ENCODE peak calls at places on chromosome 12, in eight cellular contexts. F is GM23338, S is tibial artery, N is choroid plexus epithelial cell, X is AG10803, L is AG04450, Q is pancreas, W is ovary. P is an unnamed sample.

GRCh38 chr12:4025420-4026358 is 152.5 kb upstream of the PARP11 start:
- DNase-seq in F (peak; percentile 95), S (no peak), N (peak; percentile 16), X (no peak), L (no peak), Q (no peak), W (no peak), P (peak; percentile 33)

GRCh38 chr12:71223139-71223538 is 65.3 kb upstream of the TSPAN8 start:
- DNase-seq in F (no peak), S (no peak), N (peak; percentile 6), X (no peak), L (no peak), Q (no peak), W (no peak), P (no peak)

GRCh38 chr12:19539836-19540235 is 100.5 kb downstream of the AEBP2 start:
- DNase-seq in F (no peak), S (no peak), N (no peak), X (no peak), L (no peak), Q (no peak), W (no peak), P (peak; percentile 26)

GRCh38 chr12:67107751-67108269 is 161.3 kb upstream of the CAND1 start:
- DNase-seq in F (no peak), S (no peak), N (no peak), X (no peak), L (no peak), Q (no peak), W (no peak), P (no peak)

GRCh38 chr12:67148265-67148664 is 120.9 kb upstream of the CAND1 start:
- DNase-seq in F (no peak), S (no peak), N (no peak), X (no peak), L (no peak), Q (no peak), W (no peak), P (no peak)

GRCh38 chr12:55816876-55817351 is 610 bp downstream of the SARNP start:
- DNase-seq in F (peak; percentile 40), S (no peak), N (peak; percentile 48), X (no peak), L (no peak), Q (no peak), W (no peak), P (peak; percentile 50)

GRCh38 chr12:126067930-126068329 is 1002.7 kb downstream of the AACS start:
- DNase-seq in F (no peak), S (no peak), N (no peak), X (no peak), L (no peak), Q (no peak), W (no peak), P (no peak)

GRCh38 chr12:45553204-45553603 is 176.3 kb upstream of the ARID2 start:
- DNase-seq in F (no peak), S (no peak), N (no peak), X (no peak), L (no peak), Q (no peak), W (no peak), P (no peak)

GRCh38 chr12:48788852-48789775 is at the start of gene ADCY6:
- DNase-seq in F (peak; percentile 94), S (peak; percentile 75), N (peak; percentile 75), X (peak; percentile 62), L (no peak), Q (peak; percentile 96), W (peak; percentile 84), P (peak; percentile 79)

GRCh38 chr12:11553871-11554533 is 95.5 kb upstream of the ETV6 start:
- DNase-seq in F (peak; percentile 88), S (peak; percentile 50), N (peak; percentile 75), X (peak; percentile 61), L (peak; percentile 13), Q (no peak), W (no peak), P (peak; percentile 65)

GRCh38 chr12:3464561-3464960 is 26.4 kb upstream of the PRMT8 start:
- DNase-seq in F (no peak), S (no peak), N (no peak), X (no peak), L (no peak), Q (no peak), W (no peak), P (no peak)

GRCh38 chr12:107223816-107224215 is 130.5 kb upstream of the CRY1 start:
- DNase-seq in F (no peak), S (no peak), N (peak; percentile 33), X (peak; percentile 56), L (no peak), Q (no peak), W (no peak), P (peak; percentile 67)

GRCh38 chr12:99529966-99530365 is 117.6 kb upstream of the GARIN6 start:
- DNase-seq in F (no peak), S (no peak), N (no peak), X (peak; percentile 9), L (no peak), Q (no peak), W (no peak), P (peak; percentile 1)

GRCh38 chr12:131209082-131210070 is 255.7 kb downstream of the ADGRD1 start:
- DNase-seq in F (no peak), S (no peak), N (no peak), X (no peak), L (no peak), Q (no peak), W (no peak), P (no peak)

DNA sequence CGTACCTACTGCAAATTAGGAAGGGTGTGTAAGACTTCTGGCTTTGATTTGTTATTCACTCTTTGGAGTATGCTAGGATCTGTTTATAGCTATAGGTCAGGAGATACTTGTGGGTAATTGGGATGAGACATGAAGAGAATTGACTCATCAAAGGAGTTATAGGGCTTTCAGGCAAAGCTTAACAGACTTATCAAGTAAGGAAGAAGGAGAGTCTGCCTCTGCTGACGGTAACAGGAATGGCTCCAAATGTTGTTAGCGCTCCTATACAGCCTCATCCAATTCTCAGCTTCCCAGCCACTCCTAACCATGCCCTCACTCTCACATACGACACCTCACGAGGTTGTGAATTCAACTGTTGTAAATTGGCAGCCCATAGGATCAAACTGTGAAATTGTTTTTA is 140.5 kb downstream of the KCNA5 start:
- DNase-seq in F (peak; percentile 35), S (no peak), N (no peak), X (no peak), L (no peak), Q (no peak), W (no peak), P (no peak)
- TF ChIP-seq CTCF in F (peak; percentile 22), S (no peak), N (no peak), X (no peak), L (no peak), Q (no peak), W (no peak), P (no peak)

GRCh38 chr12:114403690-114404450 is 2.1 kb downstream of the TBX5 start:
- DNase-seq in F (peak; percentile 71), S (no peak), N (no peak), X (no peak), L (no peak), Q (no peak), W (no peak), P (peak; percentile 91)

GRCh38 chr12:114404451-114405198 is 1.3 kb downstream of the TBX5 start:
- DNase-seq in F (peak; percentile 39), S (no peak), N (no peak), X (no peak), L (no peak), Q (no peak), W (no peak), P (peak; percentile 43)

GRCh38 chr12:114405449-114406271 is at the start of gene TBX5:
- DNase-seq in F (peak; percentile 65), S (no peak), N (no peak), X (peak; percentile 69), L (peak; percentile 73), Q (no peak), W (no peak), P (peak; percentile 78)

GRCh38 chr12:114406326-114407033 is 536 bp upstream of the TBX5 start:
- DNase-seq in F (peak; percentile 33), S (no peak), N (no peak), X (peak; percentile 58), L (no peak), Q (no peak), W (no peak), P (peak; percentile 81)

GRCh38 chr12:114405199-114405448 is 820 bp downstream of the TBX5 start:
- DNase-seq in F (no peak), S (no peak), N (no peak), X (no peak), L (no peak), Q (no peak), W (no peak), P (peak; percentile 47)
- H3K4me3 ChIP-seq in F (peak overlapping the region; percentile 36), S (peak overlapping the region; percentile 21), N (no peak overlapping the region), X (peak overlapping the region; percentile 74), L (peak overlapping the region; percentile 83), Q (no peak overlapping the region), W (no peak overlapping the region), P (peak overlapping the region; percentile 70)

GRCh38 chr12:112506513-112507166 is 87.9 kb downstream of the PTPN11 start:
- DNase-seq in F (peak; percentile 30), S (no peak), N (no peak), X (no peak), L (no peak), Q (no peak), W (no peak), P (no peak)
- TF ChIP-seq CTCF in F (peak; percentile 32), S (no peak), N (peak; percentile 15), X (no peak), L (peak; percentile 13), Q (no peak), W (no peak), P (no peak)

GRCh38 chr12:120376416-120376815 is 7.5 kb upstream of the MSI1 start:
- DNase-seq in F (no peak), S (no peak), N (no peak), X (no peak), L (no peak), Q (no peak), W (no peak), P (no peak)

GRCh38 chr12:120373683-120374082 is 4.7 kb upstream of the MSI1 start:
- DNase-seq in F (no peak), S (no peak), N (no peak), X (no peak), L (no peak), Q (no peak), W (no peak), P (no peak)

GRCh38 chr12:120376009-120376408 is 7.0 kb upstream of the MSI1 start:
- DNase-seq in F (no peak), S (no peak), N (no peak), X (no peak), L (no peak), Q (no peak), W (no peak), P (no peak)

GRCh38 chr12:120377611-120378010 is 8.6 kb upstream of the MSI1 start:
- DNase-seq in F (no peak), S (no peak), N (no peak), X (no peak), L (no peak), Q (no peak), W (no peak), P (no peak)

DNA sequence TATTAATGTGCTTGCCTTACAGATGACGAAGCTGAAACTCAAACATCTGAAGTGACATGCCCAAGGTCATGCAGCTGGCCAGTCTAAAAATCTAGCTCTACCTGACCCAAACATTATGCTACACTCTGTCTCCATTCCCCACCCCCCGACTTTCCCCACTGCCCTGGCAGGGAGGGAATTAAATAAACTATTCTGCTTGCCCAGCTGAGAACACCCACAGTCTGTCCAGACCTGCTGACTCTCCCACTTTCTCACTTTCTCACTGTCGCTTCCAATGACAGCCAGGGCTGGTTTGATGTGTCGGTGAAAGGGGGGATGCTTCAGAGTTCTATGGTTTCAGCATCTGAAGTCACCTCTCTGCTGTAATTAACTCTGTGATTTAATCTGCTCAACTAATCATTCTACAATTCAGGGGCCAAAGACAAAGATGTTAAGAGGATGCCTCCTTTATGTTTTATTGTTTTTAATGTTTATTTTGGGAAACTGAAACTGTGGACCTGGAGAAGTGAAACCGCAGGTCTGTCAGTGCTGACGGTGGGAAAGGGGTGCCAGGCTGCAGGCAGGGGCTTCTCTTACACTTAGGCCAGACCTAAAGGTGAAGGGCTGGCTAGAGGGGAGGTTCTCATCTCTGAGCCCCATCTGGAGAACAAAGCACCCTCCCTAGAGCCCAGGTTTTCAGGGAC is 8.1 kb upstream of the MSI1 start:
- DNase-seq in F (no peak), S (no peak), N (no peak), X (no peak), L (no peak), Q (no peak), W (no peak), P (no peak)
- H3K4me3 ChIP-seq in F (no peak overlapping the region), S (no peak overlapping the region), N (no peak overlapping the region), X (no peak overlapping the region), L (no peak overlapping the region), Q (no peak overlapping the region), W (no peak overlapping the region), P (no peak overlapping the region)

P was measured in fibroblast of villous mesenchyme.